ENCODE peak calls at places on chromosomes 2 and 18, in nine cellular contexts. Q, C, A, T, P, S, O, W and M are unnamed samples.

GRCh38 chr2:118699816-118700215 is 147.6 kb downstream of the EN1 start:
- DNase-seq in Q (no peak), C (no peak), A (no peak), T (no peak), P (no peak), S (no peak), O (no peak), W (no peak), M (no peak)

GRCh38 chr2:84905181-84906107 is at the start of gene TMSB10:
- DNase-seq in Q (peak), C (peak), A (peak), T (peak), P (peak), S (peak), O (peak), W (peak), M (peak)

GRCh38 chr2:168192839-168193616 is 54.4 kb downstream of the STK39 start:
- DNase-seq in Q (no peak), C (peak), A (no peak), T (no peak), P (no peak), S (no peak), O (no peak), W (no peak), M (no peak)

GRCh38 chr18:46333371-46334199 is 229.4 kb downstream of the HAUS1 start:
- DNase-seq in Q (peak), C (no peak), A (peak), T (peak), P (peak), S (peak), O (no peak), W (peak), M (no peak)

GRCh38 chr2:242010567-242011513 is 141.3 kb downstream of the RTP5 start:
- DNase-seq in Q (no peak), C (no peak), A (no peak), T (no peak), P (no peak), S (no peak), O (no peak), W (no peak), M (no peak)

GRCh38 chr18:63439334-63439733 is 17.1 kb upstream of the VPS4B start:
- DNase-seq in Q (no peak), C (peak), A (peak), T (peak), P (peak), S (peak), O (no peak), W (no peak), M (no peak)

GRCh38 chr2:42764096-42764495 is at the start of gene OXER1:
- DNase-seq in Q (no peak), C (no peak), A (no peak), T (no peak), P (no peak), S (no peak), O (no peak), W (no peak), M (no peak)

GRCh38 chr2:85324639-85325465 is 2.9 kb downstream of the TGOLN2 start:
- DNase-seq in Q (no peak), C (peak), A (no peak), T (no peak), P (no peak), S (no peak), O (no peak), W (no peak), M (peak)

GRCh38 chr18:23331091-23331920 is 121.8 kb upstream of the RIOK3 start:
- DNase-seq in Q (no peak), C (peak), A (no peak), T (peak), P (no peak), S (no peak), O (no peak), W (no peak), M (peak)

GRCh38 chr2:221896505-221897151 is 324.5 kb upstream of the EPHA4 start:
- DNase-seq in Q (peak), C (no peak), A (no peak), T (peak), P (no peak), S (peak), O (peak), W (peak), M (no peak)

GRCh38 chr2:229660951-229661350 is 53.4 kb downstream of the DNER start:
- DNase-seq in Q (no peak), C (no peak), A (no peak), T (peak), P (no peak), S (no peak), O (no peak), W (no peak), M (no peak)

GRCh38 chr2:172288603-172289002 is 138.8 kb upstream of the ITGA6 start:
- DNase-seq in Q (no peak), C (no peak), A (peak), T (peak), P (no peak), S (peak), O (no peak), W (no peak), M (no peak)

GRCh38 chr18:49127606-49128190 is 176.9 kb upstream of the SMAD7 start:
- DNase-seq in Q (no peak), C (no peak), A (no peak), T (no peak), P (no peak), S (no peak), O (no peak), W (no peak), M (no peak)

GRCh38 chr2:239154971-239155805 is 245.6 kb downstream of the HDAC4 start:
- DNase-seq in Q (no peak), C (no peak), A (no peak), T (no peak), P (no peak), S (no peak), O (peak), W (no peak), M (no peak)

GRCh38 chr2:29322011-29322410 is 206.8 kb downstream of the CLIP4 start:
- DNase-seq in Q (no peak), C (no peak), A (no peak), T (no peak), P (no peak), S (no peak), O (no peak), W (no peak), M (no peak)

GRCh38 chr2:210527286-210527685 is 29.1 kb upstream of the CPS1 start:
- DNase-seq in Q (no peak), C (no peak), A (no peak), T (no peak), P (no peak), S (no peak), O (no peak), W (no peak), M (no peak)

GRCh38 chr2:25270061-25270460 is 71.7 kb downstream of the DNMT3A start:
- DNase-seq in Q (no peak), C (no peak), A (no peak), T (no peak), P (no peak), S (no peak), O (no peak), W (no peak), M (no peak)

GRCh38 chr2:24083567-24084385 is 858 bp downstream of the TP53I3 start:
- DNase-seq in Q (peak), C (peak), A (peak), T (peak), P (no peak), S (peak), O (no peak), W (no peak), M (peak)

GRCh38 chr2:65263257-65263656 is 35.6 kb downstream of the ACTR2 start:
- DNase-seq in Q (no peak), C (no peak), A (no peak), T (no peak), P (no peak), S (no peak), O (no peak), W (no peak), M (no peak)

GRCh38 chr2:176554107-176555048 is 285.1 kb downstream of the MTX2 start:
- DNase-seq in Q (peak), C (peak), A (peak), T (peak), P (peak), S (peak), O (peak), W (peak), M (no peak)

GRCh38 chr2:54940723-54941122 is 109.5 kb downstream of the RTN4 start:
- DNase-seq in Q (no peak), C (no peak), A (no peak), T (no peak), P (no peak), S (no peak), O (no peak), W (no peak), M (no peak)

GRCh38 chr2:88220733-88221132 is 50.6 kb downstream of the THNSL2 start:
- DNase-seq in Q (no peak), C (no peak), A (no peak), T (no peak), P (no peak), S (no peak), O (no peak), W (no peak), M (no peak)

GRCh38 chr2:12448846-12449480 is 267.8 kb upstream of the TRIB2 start:
- DNase-seq in Q (no peak), C (no peak), A (no peak), T (no peak), P (no peak), S (no peak), O (no peak), W (no peak), M (no peak)

GRCh38 chr18:13616525-13617035 is 109.8 kb downstream of the FAM210A start:
- DNase-seq in Q (no peak), C (no peak), A (no peak), T (no peak), P (no peak), S (peak), O (no peak), W (no peak), M (no peak)

GRCh38 chr2:43438858-43439655 is 156.8 kb downstream of the THADA start:
- DNase-seq in Q (no peak), C (no peak), A (no peak), T (no peak), P (no peak), S (no peak), O (no peak), W (no peak), M (no peak)

GRCh38 chr18:55334875-55335274 is 253.1 kb downstream of the TCF4 start:
- DNase-seq in Q (peak), C (peak), A (peak), T (no peak), P (no peak), S (no peak), O (peak), W (no peak), M (peak)

GRCh38 chr2:218540015-218540414 is 28.1 kb downstream of the USP37 start:
- DNase-seq in Q (no peak), C (no peak), A (no peak), T (no peak), P (no peak), S (no peak), O (no peak), W (no peak), M (no peak)